ENCODE peak calls at places on chromosomes 11 and 22, in eight cellular contexts. M is pancreas; I is CD4-positive, CD25-positive, alpha-beta regulatory T cell; B is dorsolateral prefrontal cortex; G is naive thymus-derived CD4-positive, alpha-beta T cell; P is aorta; D is body of pancreas; V is cardiac muscle cell. S is an unnamed sample.

GRCh38 chr22:39148727-39149535 is 3.5 kb downstream of the CBX7 start:
- DNase-seq in M (no peak), I (peak), B (peak), G (no peak), P (peak), D (peak), V (no peak), S (no peak)

GRCh38 chr11:45089251-45089650 is 57.2 kb upstream of the PRDM11 start:
- DNase-seq in M (peak), I (no peak), B (no peak), G (no peak), P (peak), D (peak), V (peak), S (peak)

GRCh38 chr22:38490915-38491314 is 15.2 kb downstream of the DDX17 start:
- DNase-seq in M (no peak), I (no peak), B (no peak), G (no peak), P (peak), D (peak), V (peak), S (peak)

GRCh38 chr11:95593101-95593500 is 196.5 kb downstream of the FAM76B start:
- DNase-seq in M (no peak), I (no peak), B (peak), G (no peak), P (peak), D (peak), V (peak), S (no peak)

GRCh38 chr11:75954039-75954438 is 139.0 kb downstream of the UVRAG start:
- DNase-seq in M (no peak), I (no peak), B (no peak), G (no peak), P (no peak), D (no peak), V (no peak), S (no peak)

GRCh38 chr11:32094931-32095330 is 4.1 kb downstream of the RCN1 start:
- DNase-seq in M (no peak), I (no peak), B (no peak), G (no peak), P (no peak), D (no peak), V (peak), S (no peak)

GRCh38 chr11:32949739-32950138 is 57.1 kb downstream of the QSER1 start:
- DNase-seq in M (no peak), I (no peak), B (no peak), G (no peak), P (no peak), D (no peak), V (no peak), S (no peak)

GRCh38 chr11:92651159-92651558 is 318.3 kb upstream of the MTNR1B start:
- DNase-seq in M (no peak), I (no peak), B (no peak), G (no peak), P (no peak), D (no peak), V (no peak), S (no peak)

GRCh38 chr11:118841469-118842222 is 42.0 kb upstream of the CXCR5 start:
- DNase-seq in M (no peak), I (no peak), B (no peak), G (no peak), P (no peak), D (no peak), V (no peak), S (no peak)

GRCh38 chr11:128713595-128713994 is 19.7 kb downstream of the FLI1 start:
- DNase-seq in M (no peak), I (no peak), B (no peak), G (no peak), P (no peak), D (no peak), V (no peak), S (no peak)

GRCh38 chr11:57299150-57299737 is 25.5 kb downstream of the TNKS1BP1 start:
- DNase-seq in M (no peak), I (no peak), B (no peak), G (no peak), P (no peak), D (no peak), V (no peak), S (no peak)

GRCh38 chr11:119537641-119538253 is 114.8 kb upstream of the THY1 start:
- DNase-seq in M (no peak), I (no peak), B (no peak), G (no peak), P (no peak), D (no peak), V (no peak), S (no peak)

GRCh38 chr22:47197735-47198500 is 435.5 kb downstream of the TBC1D22A start:
- DNase-seq in M (no peak), I (no peak), B (no peak), G (no peak), P (no peak), D (no peak), V (no peak), S (peak)

GRCh38 chr11:44611687-44612437 is 46.4 kb downstream of the CD82 start:
- DNase-seq in M (no peak), I (peak), B (no peak), G (no peak), P (peak), D (no peak), V (no peak), S (no peak)

DNA sequence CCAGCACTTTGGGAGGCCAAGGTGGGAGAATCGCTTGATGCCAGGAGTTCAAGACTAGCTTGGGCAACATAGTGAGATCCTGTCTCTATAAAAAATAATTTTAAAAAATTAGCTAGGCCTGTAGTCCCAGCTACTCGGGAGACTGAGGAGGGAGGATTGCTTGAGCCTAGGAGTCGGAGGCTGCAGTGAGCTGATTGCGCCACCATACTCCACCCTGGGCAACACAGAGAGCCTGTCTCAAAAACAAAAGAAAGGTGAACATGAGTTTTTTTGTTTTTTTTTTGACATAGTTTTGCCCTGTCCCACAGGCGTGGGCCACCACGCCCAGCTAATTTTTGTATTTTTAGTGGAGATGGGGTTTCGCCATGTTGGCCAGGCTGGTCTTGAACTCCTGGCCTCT is 17.6 kb downstream of the MED15 start:
- DNase-seq in M (no peak), I (no peak), B (no peak), G (no peak), P (no peak), D (no peak), V (no peak), S (peak)
- H3K27ac ChIP-seq in M (no peak), I (no peak), B (no peak), G (no peak), P (no peak), D (no peak), V (no peak), S (no peak)

GRCh38 chr22:23203452-23204124 is 23.3 kb downstream of the BCR start:
- DNase-seq in M (no peak), I (no peak), B (no peak), G (no peak), P (no peak), D (no peak), V (no peak), S (peak)

GRCh38 chr22:23204541-23205157 is 24.3 kb downstream of the BCR start:
- DNase-seq in M (peak), I (no peak), B (peak), G (no peak), P (peak), D (peak), V (no peak), S (peak)

GRCh38 chr22:23204125-23204488 is 23.8 kb downstream of the BCR start:
- DNase-seq in M (no peak), I (no peak), B (no peak), G (no peak), P (peak), D (no peak), V (no peak), S (no peak)

GRCh38 chr22:23206915-23207314 is 26.6 kb downstream of the BCR start:
- DNase-seq in M (no peak), I (no peak), B (no peak), G (no peak), P (no peak), D (no peak), V (no peak), S (no peak)

DNA sequence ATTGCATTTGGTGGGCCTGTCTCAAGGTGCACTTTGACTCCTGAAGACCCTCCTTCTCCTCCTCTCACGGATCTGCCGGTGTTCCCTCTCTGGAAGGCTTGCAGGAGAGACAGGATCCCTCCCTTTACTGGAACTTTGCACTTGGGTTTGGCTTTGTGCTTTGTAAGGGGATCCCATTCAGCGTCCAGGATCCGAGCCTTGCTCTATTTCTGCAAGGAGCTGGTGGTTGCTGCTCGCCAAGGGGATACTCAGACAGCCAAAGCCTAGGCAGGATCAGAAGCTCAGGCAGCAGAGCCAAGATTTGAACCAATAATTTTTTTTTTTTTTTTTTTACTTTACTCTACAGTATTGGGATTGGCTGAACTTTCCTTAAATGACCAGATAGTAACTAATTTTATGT is 25.0 kb downstream of the BCR start:
- DNase-seq in M (no peak), I (no peak), B (peak), G (no peak), P (peak), D (no peak), V (no peak), S (no peak)
- H3K27ac ChIP-seq in M (peak), I (no peak), B (no peak), G (no peak), P (peak), D (peak), V (no peak), S (peak)

GRCh38 chr22:30326704-30327362 is at the start of gene TBC1D10A:
- DNase-seq in M (peak), I (peak), B (peak), G (peak), P (peak), D (peak), V (peak), S (peak)

GRCh38 chr22:30325724-30326703 is 727 bp downstream of the TBC1D10A start:
- DNase-seq in M (peak), I (no peak), B (peak), G (no peak), P (peak), D (peak), V (no peak), S (peak)

GRCh38 chr22:30328466-30329049 is 1.8 kb upstream of the TBC1D10A start:
- DNase-seq in M (no peak), I (no peak), B (no peak), G (no peak), P (no peak), D (no peak), V (no peak), S (no peak)

GRCh38 chr22:30325065-30325720 is 1.5 kb downstream of the TBC1D10A start:
- DNase-seq in M (no peak), I (no peak), B (no peak), G (no peak), P (peak), D (peak), V (peak), S (no peak)

DNA sequence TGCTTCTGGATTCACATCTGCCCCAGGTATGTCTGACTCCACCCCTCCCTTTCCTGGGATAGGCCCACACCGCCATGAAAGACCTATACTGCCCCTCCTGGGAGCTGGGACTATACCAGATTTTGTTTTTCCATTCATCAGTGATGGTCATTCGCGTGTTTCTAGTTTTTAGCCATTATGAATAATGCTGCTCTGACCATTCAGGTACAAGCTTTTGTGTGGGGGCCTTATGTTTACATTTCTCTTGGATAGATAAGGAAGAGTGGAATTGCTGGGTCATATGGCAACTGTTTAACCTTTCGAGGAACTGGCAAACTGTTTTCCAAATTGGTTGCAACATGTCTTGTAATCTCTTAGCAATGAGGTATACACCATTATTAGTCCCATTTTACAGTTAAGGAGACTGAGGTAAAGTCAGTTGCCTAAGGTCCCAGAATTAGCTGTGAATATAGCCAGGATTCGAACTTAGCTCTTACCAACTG is 1.2 kb upstream of the TBC1D10A start:
- DNase-seq in M (no peak), I (no peak), B (no peak), G (no peak), P (no peak), D (peak), V (no peak), S (no peak)
- H3K27ac ChIP-seq in M (peak), I (peak), B (no peak), G (peak), P (no peak), D (peak), V (no peak), S (no peak)

GRCh38 chr11:1099519-1100355 is 25.1 kb downstream of the MUC2 start:
- DNase-seq in M (peak), I (no peak), B (no peak), G (no peak), P (peak), D (no peak), V (no peak), S (peak)
- H3K27ac ChIP-seq in M (no peak), I (no peak), B (no peak), G (no peak), P (no peak), D (no peak), V (no peak), S (no peak)

GRCh38 chr11:69302447-69302846 is 8.5 kb downstream of the MYEOV start:
- DNase-seq in M (no peak), I (no peak), B (peak), G (no peak), P (no peak), D (no peak), V (no peak), S (no peak)

GRCh38 chr11:69301033-69301490 is 7.1 kb downstream of the MYEOV start:
- DNase-seq in M (no peak), I (no peak), B (peak), G (no peak), P (no peak), D (no peak), V (no peak), S (no peak)

GRCh38 chr11:69300124-69301032 is 6.4 kb downstream of the MYEOV start:
- DNase-seq in M (no peak), I (no peak), B (peak), G (no peak), P (no peak), D (no peak), V (no peak), S (no peak)

GRCh38 chr11:69303427-69303826 is 9.5 kb downstream of the MYEOV start:
- DNase-seq in M (no peak), I (no peak), B (peak), G (no peak), P (no peak), D (no peak), V (no peak), S (peak)

GRCh38 chr11:69301491-69302401 is 7.8 kb downstream of the MYEOV start:
- DNase-seq in M (no peak), I (no peak), B (peak), G (no peak), P (peak), D (no peak), V (peak), S (peak)
- H3K27ac ChIP-seq in M (peak), I (no peak), B (no peak), G (no peak), P (no peak), D (no peak), V (no peak), S (no peak)

GRCh38 chr11:46298699-46299424 is 21.4 kb downstream of the CREB3L1 start:
- DNase-seq in M (no peak), I (no peak), B (no peak), G (no peak), P (no peak), D (no peak), V (peak), S (no peak)
- H3K27ac ChIP-seq in M (no peak), I (no peak), B (no peak), G (no peak), P (no peak), D (no peak), V (no peak), S (no peak)

GRCh38 chr11:64319421-64319761 is 1.5 kb downstream of the PRDX5 start:
- DNase-seq in M (no peak), I (no peak), B (no peak), G (no peak), P (no peak), D (no peak), V (no peak), S (no peak)

GRCh38 chr11:64317325-64317960 is at the start of gene TRMT112:
- DNase-seq in M (peak), I (peak), B (peak), G (peak), P (peak), D (peak), V (peak), S (peak)

GRCh38 chr11:64317961-64318693 is at the start of gene PRDX5:
- DNase-seq in M (peak), I (peak), B (peak), G (peak), P (peak), D (peak), V (peak), S (peak)

GRCh38 chr11:64320556-64320955 is 2.6 kb downstream of the PRDX5 start:
- DNase-seq in M (no peak), I (no peak), B (no peak), G (no peak), P (no peak), D (no peak), V (no peak), S (no peak)

GRCh38 chr11:64318694-64319420 is 936 bp downstream of the PRDX5 start:
- DNase-seq in M (no peak), I (no peak), B (no peak), G (no peak), P (no peak), D (peak), V (no peak), S (no peak)
- H3K27ac ChIP-seq in M (peak), I (peak), B (peak), G (peak), P (peak), D (peak), V (peak), S (peak)

S was measured in kidney.